ENCODE peak calls at places on chromosomes 7 and 10, in six cellular contexts. Y, X, A, B, L and V are unnamed samples.

GRCh38 chr7:28081016-28081415 is 99.6 kb downstream of the JAZF1 start:
- DNase-seq in Y (no peak), X (no peak), A (peak), B (no peak), L (no peak), V (no peak)

GRCh38 chr7:84677386-84677785 is 482.8 kb upstream of the SEMA3A start:
- DNase-seq in Y (no peak), X (no peak), A (peak), B (no peak), L (no peak), V (no peak)

GRCh38 chr10:90592903-90593302 is 264.9 kb downstream of the HTR7 start:
- DNase-seq in Y (no peak), X (no peak), A (peak), B (peak), L (peak), V (peak)

GRCh38 chr10:133081636-133082035 is 6.1 kb upstream of the ADGRA1 start:
- DNase-seq in Y (no peak), X (no peak), A (no peak), B (no peak), L (no peak), V (no peak)

GRCh38 chr10:25068152-25069058 is 52.0 kb downstream of the THNSL1 start:
- DNase-seq in Y (no peak), X (no peak), A (no peak), B (peak), L (no peak), V (no peak)

GRCh38 chr7:31096198-31096881 is 44.2 kb downstream of the ADCYAP1R1 start:
- DNase-seq in Y (peak), X (no peak), A (no peak), B (no peak), L (peak), V (no peak)

GRCh38 chr10:44186150-44186549 is 198.7 kb downstream of the CXCL12 start:
- DNase-seq in Y (peak), X (no peak), A (no peak), B (peak), L (no peak), V (no peak)

GRCh38 chr10:110207805-110208613 is 604 bp downstream of the MXI1 start:
- DNase-seq in Y (no peak), X (no peak), A (peak), B (peak), L (peak), V (peak)

GRCh38 chr7:47227762-47228177 is 354.1 kb downstream of the TNS3 start:
- DNase-seq in Y (no peak), X (no peak), A (peak), B (peak), L (no peak), V (peak)

GRCh38 chr7:113289140-113289740 is 170.9 kb upstream of the SMIM30 start:
- DNase-seq in Y (no peak), X (no peak), A (peak), B (peak), L (no peak), V (no peak)

GRCh38 chr7:42478717-42479116 is 241.7 kb upstream of the GLI3 start:
- DNase-seq in Y (no peak), X (no peak), A (no peak), B (no peak), L (no peak), V (no peak)

GRCh38 chr10:66505003-66505707 is 420.7 kb upstream of the LRRTM3 start:
- DNase-seq in Y (no peak), X (no peak), A (no peak), B (peak), L (no peak), V (no peak)

GRCh38 chr10:66501356-66501755 is 424.5 kb upstream of the LRRTM3 start:
- DNase-seq in Y (no peak), X (no peak), A (no peak), B (no peak), L (no peak), V (no peak)
- TF ChIP-seq POLR2A in Y (no peak), X (no peak), A (no peak), B (no peak), L (no peak), V (no peak)

GRCh38 chr7:46201966-46202365 is 280.9 kb upstream of the IGFBP3 start:
- DNase-seq in Y (no peak), X (no peak), A (no peak), B (peak), L (no peak), V (no peak)
- TF ChIP-seq POLR2A in Y (no peak), X (no peak), A (no peak), B (no peak), L (no peak), V (no peak)

GRCh38 chr10:118046491-118047362 is at the start of gene RAB11FIP2:
- DNase-seq in Y (peak), X (peak), A (peak), B (peak), L (peak), V (peak)
- TF ChIP-seq POLR2A in Y (no peak), X (no peak), A (peak), B (no peak), L (no peak), V (peak)

GRCh38 chr7:66920769-66921395 is at the start of gene TMEM248:
- DNase-seq in Y (no peak), X (peak), A (peak), B (peak), L (peak), V (peak)
- TF ChIP-seq POLR2A in Y (no peak), X (no peak), A (no peak), B (peak), L (no peak), V (peak)

GRCh38 chr10:35090162-35090954 is at the start of gene CUL2:
- DNase-seq in Y (peak), X (peak), A (peak), B (peak), L (peak), V (peak)
- TF ChIP-seq POLR2A in Y (no peak), X (no peak), A (peak), B (no peak), L (no peak), V (peak)